ENCODE peak calls at places on chromosomes 6 and 20, in four cellular contexts. One of them, this sample, is unnamed.

GRCh38 chr6:105775095-105775494 is 311.0 kb upstream of the PRDM1 start:
- DNase-seq in activated naive CD4-positive, alpha-beta T cell treated with Interleukin-2 at 50 U/mL for 16 hours: no peak
- DNase-seq in cardiac muscle cell: no peak
- DNase-seq in GDM1: no peak
- DNase-seq in this sample: no peak

GRCh38 chr20:11445161-11445560 is 472.5 kb upstream of the BTBD3 start:
- DNase-seq in activated naive CD4-positive, alpha-beta T cell treated with Interleukin-2 at 50 U/mL for 16 hours: no peak
- DNase-seq in cardiac muscle cell: peak; percentile 39
- DNase-seq in GDM1: no peak
- DNase-seq in this sample: no peak

GRCh38 chr6:36326351-36326995 is 10.2 kb downstream of the BNIP5 start:
- DNase-seq in activated naive CD4-positive, alpha-beta T cell treated with Interleukin-2 at 50 U/mL for 16 hours: no peak
- DNase-seq in cardiac muscle cell: peak; percentile 67
- DNase-seq in GDM1: no peak
- DNase-seq in this sample: peak; percentile 45

GRCh38 chr6:122887941-122888340 is 98.9 kb downstream of the SMPDL3A start:
- DNase-seq in activated naive CD4-positive, alpha-beta T cell treated with Interleukin-2 at 50 U/mL for 16 hours: no peak
- DNase-seq in cardiac muscle cell: no peak
- DNase-seq in GDM1: no peak
- DNase-seq in this sample: no peak

GRCh38 chr6:155528982-155529453 is 73.4 kb upstream of the NOX3 start:
- DNase-seq in activated naive CD4-positive, alpha-beta T cell treated with Interleukin-2 at 50 U/mL for 16 hours: no peak
- DNase-seq in cardiac muscle cell: peak; percentile 92
- DNase-seq in GDM1: no peak
- DNase-seq in this sample: peak; percentile 57

GRCh38 chr20:33007376-33008335 is at the start of gene BPIFB2:
- DNase-seq in activated naive CD4-positive, alpha-beta T cell treated with Interleukin-2 at 50 U/mL for 16 hours: no peak
- DNase-seq in cardiac muscle cell: no peak
- DNase-seq in GDM1: no peak
- DNase-seq in this sample: no peak

GRCh38 chr20:62306440-62307187 is 3.8 kb downstream of the ADRM1 start:
- DNase-seq in activated naive CD4-positive, alpha-beta T cell treated with Interleukin-2 at 50 U/mL for 16 hours: no peak
- DNase-seq in cardiac muscle cell: no peak
- DNase-seq in GDM1: no peak
- DNase-seq in this sample: no peak

GRCh38 chr6:43667245-43668150 is 20.1 kb downstream of the MRPS18A start:
- DNase-seq in activated naive CD4-positive, alpha-beta T cell treated with Interleukin-2 at 50 U/mL for 16 hours: peak; percentile 86
- DNase-seq in cardiac muscle cell: peak; percentile 77
- DNase-seq in GDM1: peak; percentile 59
- DNase-seq in this sample: peak; percentile 88

GRCh38 chr6:90466191-90466940 is 120.5 kb downstream of the MAP3K7 start:
- DNase-seq in activated naive CD4-positive, alpha-beta T cell treated with Interleukin-2 at 50 U/mL for 16 hours: peak; percentile 42
- DNase-seq in cardiac muscle cell: no peak
- DNase-seq in GDM1: no peak
- DNase-seq in this sample: peak; percentile 31

GRCh38 chr20:1784586-1784985 is 110.6 kb upstream of the SIRPA start:
- DNase-seq in activated naive CD4-positive, alpha-beta T cell treated with Interleukin-2 at 50 U/mL for 16 hours: no peak
- DNase-seq in cardiac muscle cell: no peak
- DNase-seq in GDM1: no peak
- DNase-seq in this sample: no peak